ENCODE peak calls at places on chromosomes 5 and 9, in five cellular contexts. D is NCI-H187; Q is lung; G is naive thymus-derived CD8-positive, alpha-beta T cell; X is CD8-positive, alpha-beta T cell. R is an unnamed sample.
A peak's percentile ranks its signal among the peaks of the same experiment; 100 is the strongest.

GRCh38 chr5:102511666-102512065 is 12.9 kb upstream of the SLCO6A1 start:
- DNase-seq in Q (no peak), G (no peak), X (no peak), D (no peak), R (no peak)

GRCh38 chr5:39501403-39501802 is 76.6 kb upstream of the DAB2 start:
- DNase-seq in Q (no peak), G (no peak), X (no peak), D (no peak), R (no peak)

GRCh38 chr5:51518607-51519006 is 135.4 kb downstream of the ISL1 start:
- DNase-seq in X (no peak), G (no peak), Q (no peak), D (no peak), R (no peak)

GRCh38 chr5:16733597-16733996 is 116.8 kb upstream of the RETREG1 start:
- DNase-seq in D (no peak), X (no peak), G (no peak), Q (no peak), R (no peak)

GRCh38 chr5:67515762-67516161 is 319.2 kb upstream of the CD180 start:
- DNase-seq in G (no peak), X (no peak), D (no peak), Q (no peak), R (no peak)

GRCh38 chr5:980001-980588 is 28.5 kb upstream of the NKD2 start:
- DNase-seq in Q (no peak), X (no peak), G (no peak), D (no peak), R (no peak)

GRCh38 chr5:95900383-95900958 is 61.2 kb downstream of the ELL2 start:
- DNase-seq in Q (no peak), G (no peak), D (no peak), X (no peak), R (no peak)

GRCh38 chr5:58378613-58379385 is 81.1 kb downstream of the PLK2 start:
- DNase-seq in Q (no peak), D (no peak), G (no peak), X (no peak), R (no peak)

GRCh38 chr5:28404363-28405071 is 1366.1 kb upstream of the CDH9 start:
- DNase-seq in G (no peak), X (no peak), Q (no peak), D (no peak), R (no peak)

GRCh38 chr5:67163231-67163756 is 33.3 kb downstream of the CD180 start:
- DNase-seq in Q (no peak), X (no peak), D (no peak), G (no peak), R (no peak)

GRCh38 chr5:2861605-2862004 is 110.1 kb upstream of the IRX2 start:
- DNase-seq in X (no peak), Q (no peak), D (no peak), G (no peak), R (no peak)

GRCh38 chr5:10576121-10576789 is 12.4 kb downstream of the ANKRD33B start:
- DNase-seq in Q (no peak), X (no peak), D (no peak), G (no peak), R (no peak)

GRCh38 chr5:176774216-176775171 is 35.9 kb upstream of the UNC5A start:
- DNase-seq in X (no peak), D (no peak), G (peak; percentile 7), Q (no peak), R (no peak)

GRCh38 chr9:25716220-25716872 is 38.1 kb upstream of the TUSC1 start:
- DNase-seq in D (no peak), Q (no peak), X (no peak), G (no peak), R (no peak)

GRCh38 chr5:76245571-76245970 is 157.5 kb upstream of the IQGAP2 start:
- DNase-seq in Q (no peak), G (no peak), D (no peak), X (no peak), R (no peak)

GRCh38 chr5:134626369-134627014 is 6.1 kb downstream of the SAR1B start:
- DNase-seq in Q (no peak), D (no peak), X (no peak), G (no peak), R (no peak)